ENCODE peak calls at places on chromosomes 7 and 10, in four cellular contexts. H is GM12865; A is CD8-positive, alpha-beta T cell; D is psoas muscle. R is an unnamed sample.

GRCh38 chr10:115402690-115403089 is 309.5 kb downstream of the ATRNL1 start:
- DNase-seq in H (no peak), A (no peak), D (no peak), R (no peak)

GRCh38 chr10:79071535-79071923 is 2.8 kb downstream of the ZMIZ1 start:
- DNase-seq in H (no peak), A (no peak), D (no peak), R (no peak)

GRCh38 chr10:132350391-132350790 is 18.4 kb downstream of the LRRC27 start:
- DNase-seq in H (no peak), A (no peak), D (no peak), R (no peak)

GRCh38 chr7:142859829-142860228 is 5.0 kb downstream of the EPHB6 start:
- DNase-seq in H (no peak), A (no peak), D (no peak), R (no peak)

GRCh38 chr7:44101966-44102845 is 1.9 kb upstream of the AEBP1 start:
- DNase-seq in H (no peak), A (no peak), D (peak; percentile 64), R (no peak)

GRCh38 chr7:74026406-74027123 is 1.4 kb upstream of the ELN start:
- DNase-seq in H (peak; percentile 56), A (peak; percentile 63), D (peak; percentile 82), R (peak; percentile 50)

GRCh38 chr10:33178026-33178755 is 156.3 kb downstream of the NRP1 start:
- DNase-seq in H (no peak), A (no peak), D (no peak), R (no peak)

GRCh38 chr10:112981553-112981952 is 31.5 kb downstream of the TCF7L2 start:
- DNase-seq in H (peak; percentile 82), A (no peak), D (no peak), R (peak; percentile 76)

GRCh38 chr10:130300608-130301025 is 164.4 kb downstream of the GLRX3 start:
- DNase-seq in H (no peak), A (peak; percentile 69), D (no peak), R (no peak)

GRCh38 chr7:99310004-99310403 is 15.7 kb upstream of the ARPC1A start:
- DNase-seq in H (no peak), A (no peak), D (no peak), R (no peak)

GRCh38 chr10:116752969-116753665 is 10.8 kb upstream of the HSPA12A start:
- DNase-seq in H (no peak), A (no peak), D (no peak), R (no peak)

GRCh38 chr7:132065193-132065972 is 509.0 kb upstream of the PODXL start:
- DNase-seq in H (no peak), A (no peak), D (peak; percentile 55), R (no peak)

GRCh38 chr7:39683216-39683845 is 60.0 kb downstream of the RALA start:
- DNase-seq in H (no peak), A (no peak), D (no peak), R (no peak)

GRCh38 chr7:42186181-42186580 is 50.8 kb downstream of the GLI3 start:
- DNase-seq in H (peak; percentile 13), A (no peak), D (no peak), R (no peak)

GRCh38 chr10:49661291-49661856 is 18.1 kb upstream of the C10orf53 start:
- DNase-seq in H (no peak), A (no peak), D (no peak), R (no peak)

GRCh38 chr10:100186253-100186780 is 488 bp upstream of the ERLIN1 start:
- DNase-seq in H (no peak), A (no peak), D (peak; percentile 44), R (no peak)

GRCh38 chr10:22252801-22253577 is 35.2 kb upstream of the EBLN1 start:
- DNase-seq in H (peak; percentile 58), A (peak; percentile 36), D (peak; percentile 50), R (peak; percentile 62)

GRCh38 chr7:153405704-153406485 is 646.3 kb upstream of the DPP6 start:
- DNase-seq in H (no peak), A (no peak), D (no peak), R (no peak)

GRCh38 chr10:89043052-89043451 is 52.5 kb downstream of the FAS start:
- DNase-seq in H (no peak), A (no peak), D (no peak), R (no peak)

GRCh38 chr10:76558586-76558985 is 1079.0 kb downstream of the KCNMA1 start:
- DNase-seq in H (no peak), A (no peak), D (no peak), R (no peak)

GRCh38 chr10:67788028-67788886 is 49.7 kb downstream of the DNAJC12 start:
- DNase-seq in H (peak; percentile 81), A (peak; percentile 72), D (peak; percentile 63), R (peak; percentile 40)

GRCh38 chr7:27091936-27092752 is 3.7 kb downstream of the HOXA1 start:
- DNase-seq in H (no peak), A (no peak), D (no peak), R (no peak)

GRCh38 chr10:103855424-103855823 is at the start of gene SH3PXD2A:
- DNase-seq in H (no peak), A (no peak), D (peak; percentile 45), R (no peak)

GRCh38 chr7:63925262-63925625 is 73.4 kb upstream of the ZNF722 start:
- DNase-seq in H (no peak), A (no peak), D (no peak), R (no peak)

GRCh38 chr10:14562615-14563214 is 212.0 kb downstream of the FAM107B start:
- DNase-seq in H (no peak), A (no peak), D (no peak), R (no peak)

GRCh38 chr7:76009672-76010600 is 15.5 kb upstream of the TMEM120A start:
- DNase-seq in H (no peak), A (no peak), D (no peak), R (no peak)

GRCh38 chr7:3082831-3083230 is 39.2 kb upstream of the CARD11 start:
- DNase-seq in H (peak; percentile 38), A (no peak), D (no peak), R (no peak)

GRCh38 chr10:132524443-132525285 is 12.9 kb upstream of the INPP5A start:
- DNase-seq in H (no peak), A (no peak), D (peak; percentile 4), R (no peak)

GRCh38 chr7:91140982-91141381 is 123.3 kb upstream of the FZD1 start:
- DNase-seq in H (no peak), A (no peak), D (no peak), R (no peak)

GRCh38 chr10:104498345-104498955 is 142.6 kb upstream of the SORCS3 start:
- DNase-seq in H (no peak), A (no peak), D (no peak), R (no peak)

GRCh38 chr7:30908681-30909080 is 3.0 kb upstream of the AQP1 start:
- DNase-seq in H (peak; percentile 12), A (no peak), D (no peak), R (no peak)

GRCh38 chr10:60537697-60538096 is 148.0 kb upstream of the ANK3 start:
- DNase-seq in H (no peak), A (no peak), D (no peak), R (no peak)

GRCh38 chr10:75358835-75359421 is 42.6 kb downstream of the ZNF503 start:
- DNase-seq in H (no peak), A (no peak), D (peak; percentile 17), R (no peak)

GRCh38 chr7:30433082-30433481 is 45.5 kb downstream of the NOD1 start:
- DNase-seq in H (no peak), A (no peak), D (no peak), R (no peak)

GRCh38 chr10:79938728-79939380 is 10.1 kb downstream of the SFTPD start:
- DNase-seq in H (peak; percentile 20), A (no peak), D (no peak), R (peak; percentile 46)

GRCh38 chr7:21076579-21076978 is 289.9 kb upstream of the SP8 start:
- DNase-seq in H (no peak), A (no peak), D (no peak), R (no peak)

DNA sequence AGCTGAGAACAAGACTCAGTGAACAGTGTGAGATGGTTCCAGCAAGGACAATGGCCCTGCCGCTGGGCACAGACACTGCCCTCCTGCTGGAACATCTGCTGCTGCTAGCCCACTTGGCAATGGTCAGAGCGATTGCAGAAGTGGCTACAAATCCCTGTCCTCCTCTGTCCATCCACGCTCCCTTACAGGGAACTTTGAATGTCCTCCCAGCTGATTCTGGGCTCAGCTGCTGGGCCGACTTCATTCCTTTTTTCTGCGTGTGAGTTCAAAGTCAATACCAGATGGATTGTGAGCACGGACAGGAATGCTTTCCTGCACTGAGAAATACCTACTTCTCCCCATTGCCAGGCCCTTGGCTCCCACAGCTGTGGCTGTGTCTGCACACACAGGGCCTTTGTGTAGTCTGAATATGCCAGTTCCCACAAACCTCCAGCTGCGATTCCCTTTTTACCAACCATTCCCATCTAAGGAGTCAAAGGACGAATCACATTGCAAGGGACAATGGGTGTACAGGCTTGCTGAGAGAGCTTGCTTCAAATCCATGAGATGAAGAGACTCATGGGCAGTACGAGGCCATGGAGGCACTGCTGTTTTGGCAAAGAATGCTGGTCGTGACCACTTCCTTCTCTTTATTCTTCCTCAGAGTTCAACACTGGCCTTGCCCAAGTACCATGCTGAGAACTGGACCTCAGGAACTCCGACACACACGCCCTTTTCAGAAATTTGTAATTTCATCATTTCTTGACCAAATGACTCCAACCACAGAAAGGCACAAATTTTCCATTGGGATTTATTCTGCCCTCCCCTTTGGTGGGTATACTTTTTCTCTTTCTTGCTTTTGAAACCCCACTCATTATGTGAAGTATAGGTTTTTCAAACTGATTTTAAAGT is 44.2 kb downstream of the BPGM start:
- DNase-seq in H (no peak), A (no peak), D (no peak), R (no peak)
- H3K4me3 ChIP-seq in H (no peak overlapping the region), A (no peak overlapping the region), D (no peak overlapping the region), R (no peak overlapping the region)

GRCh38 chr7:102024769-102025391 is 207.5 kb downstream of the CUX1 start:
- DNase-seq in H (no peak), A (no peak), D (no peak), R (no peak)
- H3K4me3 ChIP-seq in H (no peak overlapping the region), A (no peak overlapping the region), D (no peak overlapping the region), R (no peak overlapping the region)

GRCh38 chr7:134933460-134934068 is 52.7 kb upstream of the AGBL3 start:
- DNase-seq in H (no peak), A (no peak), D (no peak), R (no peak)
- H3K4me3 ChIP-seq in H (peak overlapping the region; percentile 45), A (no peak overlapping the region), D (no peak overlapping the region), R (peak overlapping the region; percentile 32)

DNA sequence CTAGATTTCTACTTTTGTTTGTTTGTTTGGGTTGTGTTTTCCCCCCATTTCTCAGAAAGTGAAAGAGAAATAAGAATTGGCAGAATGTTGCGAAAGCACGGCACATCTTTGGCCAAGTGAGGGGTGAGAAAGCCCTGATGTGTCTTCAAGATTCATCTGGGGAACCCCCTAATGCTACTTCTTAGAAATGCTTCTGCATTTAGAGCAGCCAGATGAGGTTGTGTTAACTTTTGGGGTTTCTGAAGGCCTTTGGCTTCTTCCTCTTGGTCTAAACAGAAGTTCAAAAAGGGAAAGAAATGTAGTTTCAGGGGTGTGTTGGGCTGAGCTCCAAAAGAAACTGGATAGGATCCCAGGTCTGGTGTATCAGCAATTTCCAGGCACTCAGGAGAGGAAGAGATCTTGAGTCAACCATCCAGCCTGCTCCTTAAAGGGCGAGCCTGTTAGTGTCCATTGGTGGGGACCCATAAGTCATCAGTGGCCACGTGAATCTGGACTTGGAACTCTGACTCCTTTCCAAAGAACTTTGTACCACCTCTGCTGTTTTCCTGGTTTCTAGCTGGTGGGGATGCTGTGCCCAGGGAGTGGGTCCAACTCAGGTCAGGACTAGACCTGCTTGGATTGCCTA is 6.5 kb downstream of the DUSP5 start:
- DNase-seq in H (peak; percentile 94), A (peak; percentile 47), D (peak; percentile 36), R (peak; percentile 66)
- H3K4me3 ChIP-seq in H (no peak overlapping the region), A (no peak overlapping the region), D (no peak overlapping the region), R (no peak overlapping the region)